ENCODE peak calls at places on chromosomes 2 and 18, in four cellular contexts. One of them, this sample, is unnamed.

GRCh38 chr2:119486196-119486827 is 38.0 kb downstream of the SCTR start:
- DNase-seq in GM04504: no peak
- DNase-seq in NCI-H2081: no peak
- DNase-seq in A172: no peak
- DNase-seq in this sample: no peak

GRCh38 chr2:12201369-12201768 is 454.9 kb downstream of the LPIN1 start:
- DNase-seq in GM04504: no peak
- DNase-seq in NCI-H2081: no peak
- DNase-seq in A172: no peak
- DNase-seq in this sample: no peak

GRCh38 chr2:58604096-58604495 is 363.0 kb upstream of the FANCL start:
- DNase-seq in GM04504: no peak
- DNase-seq in NCI-H2081: no peak
- DNase-seq in A172: no peak
- DNase-seq in this sample: no peak

GRCh38 chr2:147846382-147847081 is 1.7 kb downstream of the ACVR2A start:
- DNase-seq in GM04504: no peak
- DNase-seq in NCI-H2081: peak; percentile 10
- DNase-seq in A172: no peak
- DNase-seq in this sample: no peak

GRCh38 chr2:42161444-42161843 is 7.7 kb upstream of the EML4 start:
- DNase-seq in GM04504: no peak
- DNase-seq in NCI-H2081: no peak
- DNase-seq in A172: no peak
- DNase-seq in this sample: no peak

GRCh38 chr2:13921245-13921644 is 711.3 kb upstream of the LRATD1 start:
- DNase-seq in GM04504: no peak
- DNase-seq in NCI-H2081: no peak
- DNase-seq in A172: no peak
- DNase-seq in this sample: no peak

GRCh38 chr2:240391111-240392051 is 44.1 kb upstream of the GPC1 start:
- DNase-seq in GM04504: no peak
- DNase-seq in NCI-H2081: no peak
- DNase-seq in A172: no peak
- DNase-seq in this sample: no peak

GRCh38 chr2:111178730-111179405 is 58.2 kb downstream of the BCL2L11 start:
- DNase-seq in GM04504: no peak
- DNase-seq in NCI-H2081: no peak
- DNase-seq in A172: peak; percentile 28
- DNase-seq in this sample: no peak

GRCh38 chr2:6113796-6114195 is 421.6 kb downstream of the SOX11 start:
- DNase-seq in GM04504: no peak
- DNase-seq in NCI-H2081: no peak
- DNase-seq in A172: no peak
- DNase-seq in this sample: no peak

GRCh38 chr2:229921101-229921891 is 513 bp downstream of the TRIP12 start:
- DNase-seq in GM04504: peak; percentile 27
- DNase-seq in NCI-H2081: peak; percentile 71
- DNase-seq in A172: peak; percentile 70
- DNase-seq in this sample: peak; percentile 38

GRCh38 chr2:3189961-3190360 is 187.7 kb downstream of the EIPR1 start:
- DNase-seq in GM04504: no peak
- DNase-seq in NCI-H2081: no peak
- DNase-seq in A172: no peak
- DNase-seq in this sample: no peak

GRCh38 chr18:66560092-66560491 is 43.8 kb downstream of the CDH19 start:
- DNase-seq in GM04504: no peak
- DNase-seq in NCI-H2081: peak; percentile 73
- DNase-seq in A172: peak; percentile 19
- DNase-seq in this sample: no peak

GRCh38 chr2:207692206-207693065 is 19.0 kb upstream of the CCNYL1 start:
- DNase-seq in GM04504: no peak
- DNase-seq in NCI-H2081: peak; percentile 3
- DNase-seq in A172: peak; percentile 39
- DNase-seq in this sample: peak; percentile 60

GRCh38 chr2:233848276-233848675 is 6.1 kb downstream of the HJURP start:
- DNase-seq in GM04504: no peak
- DNase-seq in NCI-H2081: no peak
- DNase-seq in A172: no peak
- DNase-seq in this sample: no peak

GRCh38 chr2:17584689-17585088 is 44.2 kb downstream of the VSNL1 start:
- DNase-seq in GM04504: no peak
- DNase-seq in NCI-H2081: no peak
- DNase-seq in A172: no peak
- DNase-seq in this sample: no peak

GRCh38 chr2:191571163-191571769 is 106.7 kb upstream of the NABP1 start:
- DNase-seq in GM04504: peak; percentile 53
- DNase-seq in NCI-H2081: no peak
- DNase-seq in A172: peak; percentile 82
- DNase-seq in this sample: no peak

GRCh38 chr2:30404354-30405265 is 42.4 kb upstream of the LCLAT1 start:
- DNase-seq in GM04504: no peak
- DNase-seq in NCI-H2081: peak; percentile 47
- DNase-seq in A172: no peak
- DNase-seq in this sample: no peak

GRCh38 chr2:36912692-36913091 is 53.6 kb downstream of the STRN start:
- DNase-seq in GM04504: no peak
- DNase-seq in NCI-H2081: no peak
- DNase-seq in A172: peak; percentile 26
- DNase-seq in this sample: no peak

GRCh38 chr2:147373800-147374409 is 470.9 kb upstream of the ACVR2A start:
- DNase-seq in GM04504: no peak
- DNase-seq in NCI-H2081: no peak
- DNase-seq in A172: no peak
- DNase-seq in this sample: no peak

GRCh38 chr2:232139786-232140562 is 178.5 kb downstream of the DIS3L2 start:
- DNase-seq in GM04504: no peak
- DNase-seq in NCI-H2081: no peak
- DNase-seq in A172: no peak
- DNase-seq in this sample: no peak

GRCh38 chr2:241070811-241071676 is 31.0 kb downstream of the MTERF4 start:
- DNase-seq in GM04504: no peak
- DNase-seq in NCI-H2081: no peak
- DNase-seq in A172: no peak
- DNase-seq in this sample: peak; percentile 46

GRCh38 chr18:22691988-22692710 is 241.0 kb upstream of the RBBP8 start:
- DNase-seq in GM04504: peak; percentile 90
- DNase-seq in NCI-H2081: no peak
- DNase-seq in A172: no peak
- DNase-seq in this sample: no peak

GRCh38 chr18:44887227-44887631 is 206.5 kb downstream of the SETBP1 start:
- DNase-seq in GM04504: peak; percentile 40
- DNase-seq in NCI-H2081: no peak
- DNase-seq in A172: peak; percentile 58
- DNase-seq in this sample: no peak

GRCh38 chr2:198448803-198449202 is 644.4 kb downstream of the PLCL1 start:
- DNase-seq in GM04504: no peak
- DNase-seq in NCI-H2081: no peak
- DNase-seq in A172: no peak
- DNase-seq in this sample: no peak